ENCODE peak calls at places on chromosome 6, in nine cellular contexts. D is AG08396; Y is stimulated activated CD4-positive, alpha-beta T cell treated with anti-CD3 and anti-CD28 coated beads, Interleukin-15, amount 100 ng/mL, for 1 hour; B is sciatic nerve; O is NCI-H2081; F is activated naive CD4-positive, alpha-beta T cell; Z is dorsolateral prefrontal cortex; S is CD8-positive, alpha-beta T cell; U is hypothalamus. K is an unnamed sample.

GRCh38 chr6:34601706-34602105 is 45.6 kb upstream of the SPDEF start:
- DNase-seq in Y (no peak), S (no peak), B (no peak), F (no peak), Z (peak; percentile 67), O (peak; percentile 83), D (no peak), U (no peak), K (no peak)

GRCh38 chr6:15247750-15248450 is 2.0 kb downstream of the JARID2 start:
- DNase-seq in S (peak; percentile 59), D (peak; percentile 73), U (peak; percentile 67), Y (peak; percentile 42), B (peak; percentile 77), Z (peak; percentile 33), O (peak; percentile 60), F (peak; percentile 31), K (peak; percentile 37)

GRCh38 chr6:105482227-105482839 is 79.5 kb upstream of the PREP start:
- DNase-seq in F (no peak), B (peak; percentile 86), D (no peak), U (no peak), S (no peak), Z (no peak), O (no peak), Y (no peak), K (no peak)

GRCh38 chr6:84748331-84748730 is 16.1 kb downstream of the TBX18 start:
- DNase-seq in U (no peak), D (no peak), F (no peak), S (no peak), O (no peak), Y (no peak), B (no peak), Z (no peak), K (no peak)

GRCh38 chr6:129280719-129281118 is 397.8 kb downstream of the LAMA2 start:
- DNase-seq in Z (no peak), S (peak; percentile 36), B (no peak), Y (no peak), F (no peak), D (no peak), O (peak; percentile 72), U (no peak), K (no peak)

GRCh38 chr6:34970487-34970886 is 81.4 kb downstream of the ANKS1A start:
- DNase-seq in D (no peak), B (no peak), S (no peak), F (no peak), Y (no peak), Z (no peak), U (no peak), O (no peak), K (no peak)

GRCh38 chr6:158416841-158417759 is 104.8 kb downstream of the TULP4 start:
- DNase-seq in B (no peak), O (no peak), Z (no peak), Y (no peak), U (no peak), F (no peak), D (no peak), S (no peak), K (no peak)

GRCh38 chr6:56730663-56731529 is 88.2 kb upstream of the DST start:
- DNase-seq in F (no peak), U (no peak), O (no peak), B (no peak), S (no peak), D (peak; percentile 35), Z (no peak), Y (no peak), K (no peak)

GRCh38 chr6:134553941-134554340 is 236.0 kb upstream of the SGK1 start:
- DNase-seq in O (no peak), F (no peak), Y (no peak), U (no peak), S (no peak), D (no peak), Z (no peak), B (no peak), K (no peak)

GRCh38 chr6:106377061-106377540 is 16.6 kb downstream of the CRYBG1 start:
- DNase-seq in U (no peak), O (peak; percentile 15), B (no peak), Y (no peak), S (no peak), D (no peak), F (no peak), Z (no peak), K (no peak)

GRCh38 chr6:1312193-1312443 is 220 bp downstream of the FOXQ1 start:
- DNase-seq in Z (no peak), O (no peak), Y (no peak), D (no peak), B (no peak), U (no peak), F (no peak), S (no peak), K (no peak)

GRCh38 chr6:25454141-25454540 is 175.0 kb downstream of the CARMIL1 start:
- DNase-seq in O (no peak), U (no peak), D (no peak), B (no peak), Z (no peak), S (no peak), F (no peak), Y (no peak), K (no peak)

GRCh38 chr6:35302604-35303218 is 5.1 kb downstream of the DEF6 start:
- DNase-seq in Z (no peak), O (no peak), D (no peak), U (no peak), S (peak; percentile 89), Y (peak; percentile 65), B (no peak), F (peak; percentile 32), K (peak; percentile 62)

GRCh38 chr6:159772196-159772595 is 10.4 kb downstream of the ACAT2 start:
- DNase-seq in Z (no peak), O (no peak), U (no peak), B (no peak), S (no peak), Y (no peak), F (no peak), D (no peak), K (no peak)

GRCh38 chr6:20340459-20340858 is 61.2 kb upstream of the E2F3 start:
- DNase-seq in D (no peak), Z (no peak), B (no peak), F (no peak), S (no peak), Y (no peak), O (peak; percentile 13), U (no peak), K (no peak)

GRCh38 chr6:169131356-169131755 is 122.3 kb downstream of the THBS2 start:
- DNase-seq in F (no peak), S (no peak), B (no peak), Y (no peak), O (no peak), U (peak; percentile 51), D (no peak), Z (no peak), K (no peak)

GRCh38 chr6:168024951-168025510 is 27.6 kb downstream of the KIF25 start:
- DNase-seq in B (no peak), U (no peak), S (no peak), F (no peak), Y (no peak), Z (no peak), O (no peak), D (no peak), K (no peak)

K was measured in memory B cell.